ENCODE peak calls at places on chromosome 12, in six cellular contexts. X is neuronal stem cell, Z is IMR-90, S is H9, Q is mesendoderm, U is trophoblast cell. R is an unnamed sample.

GRCh38 chr12:56530390-56531055 is 8.9 kb downstream of the RBMS2 start:
- DNase-seq in X (no peak), Z (peak), S (no peak), Q (no peak), U (no peak), R (no peak)

GRCh38 chr12:101038289-101038871 is 171.7 kb downstream of the SLC5A8 start:
- DNase-seq in X (no peak), Q (no peak), S (no peak), Z (peak), U (no peak), R (no peak)

GRCh38 chr12:59634254-59634653 is 38.4 kb downstream of the SLC16A7 start:
- DNase-seq in Q (no peak), S (no peak), X (no peak), U (no peak), Z (no peak), R (no peak)

GRCh38 chr12:100927825-100928224 is 133.2 kb downstream of the ANO4 start:
- DNase-seq in Q (no peak), Z (peak), X (no peak), S (no peak), U (no peak), R (no peak)

GRCh38 chr12:104870797-104871196 is 87.3 kb downstream of the SLC41A2 start:
- DNase-seq in Z (no peak), Q (peak), U (no peak), S (no peak), X (no peak), R (no peak)

GRCh38 chr12:124740691-124741137 is 123.0 kb downstream of the SCARB1 start:
- DNase-seq in Z (peak), S (no peak), U (peak), Q (peak), X (no peak), R (no peak)

GRCh38 chr12:116172224-116172849 is 105.2 kb downstream of the MED13L start:
- DNase-seq in X (no peak), U (no peak), Q (no peak), Z (no peak), S (no peak), R (no peak)

GRCh38 chr12:108560321-108560721 is 652 bp downstream of the SART3 start:
- DNase-seq in Q (peak), S (no peak), U (no peak), X (no peak), Z (peak), R (no peak)

GRCh38 chr12:122064034-122064777 is 14.3 kb upstream of the MLXIP start:
- DNase-seq in Z (peak), Q (peak), X (peak), U (peak), S (peak), R (peak)

GRCh38 chr12:51910691-51911090 is 3.4 kb downstream of the ACVRL1 start:
- DNase-seq in Q (no peak), U (no peak), S (no peak), X (no peak), Z (no peak), R (no peak)
- H3K4ac ChIP-seq in Q (no peak), U (no peak), S (no peak), X (no peak), Z (peak), R (no peak)

GRCh38 chr12:65822732-65823480 is 1.4 kb upstream of the HMGA2 start:
- DNase-seq in Z (peak), U (no peak), X (peak), Q (peak), S (peak), R (peak)
- H3K4ac ChIP-seq in Z (peak), U (no peak), X (no peak), Q (no peak), S (no peak), R (no peak)

GRCh38 chr12:6092784-6093722 is 31.4 kb downstream of the VWF start:
- DNase-seq in U (peak), S (no peak), Z (peak), X (no peak), Q (peak), R (no peak)

GRCh38 chr12:6091786-6092566 is 32.5 kb downstream of the VWF start:
- DNase-seq in X (no peak), Q (no peak), Z (no peak), S (no peak), U (no peak), R (no peak)

GRCh38 chr12:6096527-6096926 is 27.9 kb downstream of the VWF start:
- DNase-seq in X (no peak), Q (no peak), Z (no peak), S (no peak), U (peak), R (no peak)

GRCh38 chr12:6095269-6095668 is 29.2 kb downstream of the VWF start:
- DNase-seq in Z (no peak), S (no peak), U (no peak), X (no peak), Q (no peak), R (no peak)

DNA sequence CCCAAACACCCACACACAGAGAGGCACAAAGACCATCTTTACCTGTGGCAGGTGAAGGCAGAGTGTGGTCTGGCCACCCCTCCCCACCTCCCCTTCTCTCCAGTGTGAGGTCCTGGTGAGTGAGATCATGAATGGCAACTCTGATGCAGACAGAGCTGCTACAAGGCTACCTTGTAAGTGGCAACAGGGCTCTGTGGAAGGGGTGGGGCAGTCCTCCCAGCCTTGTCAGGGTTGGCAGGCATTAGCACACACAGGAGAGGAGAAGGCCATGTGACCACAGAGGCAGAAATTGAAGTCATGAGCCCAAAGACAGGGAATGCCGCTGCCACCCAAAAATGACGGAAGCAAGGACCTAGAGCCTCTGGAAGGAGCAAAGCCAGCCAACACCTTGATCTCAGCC is 30.7 kb downstream of the VWF start:
- DNase-seq in S (no peak), X (no peak), Q (no peak), U (no peak), Z (no peak), R (no peak)
- H3K4ac ChIP-seq in S (no peak), X (no peak), Q (no peak), U (no peak), Z (peak), R (no peak)

DNA sequence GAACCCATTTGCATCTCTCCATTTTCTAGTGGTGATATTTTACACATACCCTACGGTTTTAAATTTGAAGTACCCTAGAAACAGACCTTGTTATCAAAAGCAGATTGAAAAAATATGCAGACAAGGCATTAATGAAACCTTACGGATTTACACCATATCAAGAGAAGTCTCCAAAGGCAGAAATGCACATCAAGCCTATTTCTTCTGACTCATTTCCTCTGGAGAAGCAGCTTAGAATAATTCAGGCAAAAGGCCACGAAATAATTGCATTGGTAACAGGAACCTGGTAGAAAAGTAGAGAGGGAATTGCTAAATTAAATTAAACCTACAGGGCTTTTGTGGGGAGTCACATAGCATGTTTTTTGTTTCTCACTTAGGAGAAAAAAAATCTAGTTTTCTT is 34.7 kb downstream of the KICS2 start:
- DNase-seq in U (no peak), Z (peak), X (no peak), Q (no peak), S (no peak), R (no peak)
- H3K4ac ChIP-seq in U (no peak), Z (peak), X (no peak), Q (no peak), S (no peak), R (no peak)